ENCODE peak calls at places on chromosomes 13 and 19, in six cellular contexts. O is IMR-90, V is heart left ventricle, A is esophagus squamous epithelium, L is stomach, I is suprapubic skin. Z is an unnamed sample.

GRCh38 chr19:46753420-46754155 is 7.3 kb upstream of the STRN4 start:
- DNase-seq in I (no peak), V (no peak), O (no peak), A (no peak), L (peak), Z (peak)

GRCh38 chr13:19861762-19862161 is 1.7 kb downstream of the ZMYM5 start:
- DNase-seq in O (no peak), L (no peak), A (no peak), V (no peak), I (no peak), Z (no peak)

GRCh38 chr13:111382877-111383276 is 62.4 kb downstream of the TEX29 start:
- DNase-seq in V (peak), I (no peak), A (no peak), O (no peak), L (peak), Z (peak)

GRCh38 chr19:10061717-10062310 is 24.3 kb upstream of the SHFL start:
- DNase-seq in O (no peak), A (no peak), L (no peak), V (no peak), I (no peak), Z (peak)

GRCh38 chr13:38262211-38262610 is 87.4 kb upstream of the UFM1 start:
- DNase-seq in L (no peak), A (no peak), O (no peak), V (no peak), I (no peak), Z (no peak)

GRCh38 chr19:6318772-6319171 is 14.6 kb downstream of the ACER1 start:
- DNase-seq in V (no peak), O (peak), L (no peak), I (no peak), A (no peak), Z (no peak)

GRCh38 chr19:24033962-24034342 is 53.0 kb upstream of the ZNF254 start:
- DNase-seq in L (peak), A (no peak), V (peak), O (peak), I (no peak), Z (peak)

GRCh38 chr13:99743079-99743478 is 228.5 kb downstream of the ZIC5 start:
- DNase-seq in I (no peak), O (no peak), V (no peak), A (no peak), L (no peak), Z (no peak)

GRCh38 chr19:6473652-6474051 is 7.9 kb downstream of the DENND1C start:
- DNase-seq in A (no peak), I (no peak), V (no peak), L (peak), O (no peak), Z (no peak)

GRCh38 chr13:114019367-114019766 is 45.5 kb upstream of the C13orf46 start:
- DNase-seq in O (no peak), L (no peak), A (no peak), I (no peak), V (no peak), Z (no peak)

GRCh38 chr13:66896933-66897332 is 333.2 kb downstream of the PCDH9 start:
- DNase-seq in L (no peak), A (no peak), V (no peak), O (peak), I (no peak), Z (no peak)

GRCh38 chr13:106385669-106386068 is 149.8 kb downstream of the EFNB2 start:
- DNase-seq in I (no peak), L (no peak), V (no peak), A (no peak), O (no peak), Z (peak)

GRCh38 chr19:55319786-55320185 is 5.4 kb downstream of the TMEM150B start:
- DNase-seq in I (no peak), A (no peak), L (no peak), V (no peak), O (peak), Z (no peak)

GRCh38 chr13:89977203-89977602 is 1370.3 kb upstream of the MIR17HG start:
- DNase-seq in V (no peak), I (no peak), O (no peak), L (no peak), A (no peak), Z (no peak)

GRCh38 chr13:98401936-98402335 is 175.0 kb downstream of the STK24 start:
- DNase-seq in A (no peak), V (no peak), L (peak), I (no peak), O (no peak), Z (no peak)

GRCh38 chr13:71866173-71867091 is 572 bp downstream of the DACH1 start:
- DNase-seq in L (peak), V (peak), O (no peak), I (peak), A (no peak), Z (no peak)

GRCh38 chr13:107864543-107865460 is 350.5 kb downstream of the LIG4 start:
- DNase-seq in I (no peak), L (no peak), A (no peak), V (no peak), O (peak), Z (peak)

GRCh38 chr13:28052945-28053344 is 47.4 kb downstream of the FLT3 start:
- DNase-seq in O (peak), V (no peak), L (no peak), A (no peak), I (no peak), Z (no peak)

GRCh38 chr19:38196948-38197656 is 26.9 kb downstream of the DPF1 start:
- DNase-seq in O (no peak), V (no peak), I (no peak), L (no peak), A (no peak), Z (no peak)

GRCh38 chr19:38402967-38403674 is at the start of gene FAM98C:
- DNase-seq in V (peak), O (peak), I (peak), A (peak), L (peak), Z (peak)

GRCh38 chr13:113855012-113855921 is 8.6 kb downstream of the GAS6 start:
- DNase-seq in O (no peak), I (peak), A (no peak), L (peak), V (peak), Z (no peak)

GRCh38 chr19:11067356-11068113 is 21.7 kb upstream of the LDLR start:
- DNase-seq in V (no peak), O (peak), I (no peak), A (no peak), L (no peak), Z (no peak)

GRCh38 chr19:3656747-3657394 is 30.3 kb upstream of the CACTIN start:
- DNase-seq in V (no peak), I (no peak), O (no peak), A (no peak), L (no peak), Z (no peak)

GRCh38 chr19:32928806-32929205 is 43.0 kb downstream of the CEP89 start:
- DNase-seq in L (no peak), A (no peak), O (peak), I (no peak), V (no peak), Z (no peak)

GRCh38 chr19:5480427-5480836 is 25.2 kb downstream of the ZNRF4 start:
- DNase-seq in I (no peak), A (no peak), V (no peak), O (no peak), L (peak), Z (peak)

GRCh38 chr19:32873560-32873959 is 4.0 kb upstream of the SLC7A9 start:
- DNase-seq in A (no peak), L (no peak), V (no peak), O (no peak), I (no peak), Z (peak)

GRCh38 chr19:35213678-35214632 is 14.6 kb downstream of the FAM187B start:
- DNase-seq in V (no peak), I (peak), L (peak), A (peak), O (peak), Z (peak)
- H3K27ac ChIP-seq in V (peak), I (peak), L (peak), A (peak), O (no peak), Z (peak)

GRCh38 chr19:459724-460511 is 915 bp downstream of the SHC2 start:
- DNase-seq in I (no peak), V (peak), O (peak), L (peak), A (no peak), Z (peak)
- H3K4me3 ChIP-seq in I (peak), V (peak), O (peak), L (peak), A (peak), Z (no peak)

DNA sequence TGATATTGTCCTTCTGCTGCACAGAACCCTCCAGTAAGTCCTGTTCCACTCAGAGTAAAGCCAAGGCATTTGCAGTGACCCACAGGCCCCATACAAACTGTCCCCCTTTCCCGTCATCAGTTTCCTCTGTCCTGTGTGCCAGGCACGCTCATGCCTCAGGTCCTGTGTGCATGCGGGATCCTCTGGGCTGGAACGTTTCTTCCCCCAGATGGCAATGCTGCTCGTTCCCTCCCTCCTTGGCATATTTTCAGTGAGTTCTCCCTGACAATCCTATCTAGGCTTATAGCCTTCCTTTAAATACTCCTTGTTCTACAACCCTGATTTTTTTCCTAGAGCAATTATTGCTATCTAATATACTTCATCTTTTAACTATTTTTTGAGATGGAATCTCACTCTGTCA is 5.7 kb downstream of the OPA3 start:
- DNase-seq in A (no peak), O (no peak), L (no peak), V (peak), I (no peak), Z (no peak)
- TF ChIP-seq POLR2A in A (no peak), O (no peak), L (no peak), V (no peak), I (no peak), Z (no peak)

DNA sequence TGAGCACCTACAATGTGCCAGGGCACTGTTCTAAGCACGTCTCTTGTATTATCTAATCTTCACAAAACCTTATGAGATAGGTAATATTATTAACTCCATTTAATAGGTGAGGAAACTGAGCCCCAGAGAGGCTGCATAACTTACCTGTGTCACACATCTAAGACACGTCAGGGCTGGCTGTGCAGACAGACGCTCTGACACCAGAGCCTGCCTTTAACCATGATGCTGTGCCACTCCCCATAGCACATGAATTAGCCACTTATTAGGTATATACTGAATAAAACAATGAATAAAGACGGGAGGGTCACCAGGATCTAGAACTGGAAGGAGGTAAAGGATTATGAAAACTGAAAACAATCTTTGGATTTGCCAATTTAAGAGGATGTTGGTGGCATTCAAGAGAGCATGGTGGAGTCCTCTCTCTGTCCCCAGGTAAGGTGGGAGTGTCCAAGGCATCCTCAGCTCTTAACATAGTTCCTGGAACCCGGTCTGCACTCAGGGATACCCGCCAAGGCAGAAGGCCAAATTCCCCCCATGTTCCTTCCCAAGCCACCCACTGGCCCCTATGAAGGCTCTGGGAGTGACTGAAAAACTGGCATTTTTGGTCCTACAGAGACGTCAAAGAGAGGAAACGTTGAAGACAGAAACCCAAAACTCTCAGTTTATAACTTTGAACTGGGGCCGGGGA is 479.7 kb downstream of the FOXO1 start:
- DNase-seq in O (no peak), L (no peak), I (no peak), A (no peak), V (no peak), Z (no peak)
- H3K27ac ChIP-seq in O (no peak), L (no peak), I (no peak), A (peak), V (no peak), Z (no peak)

GRCh38 chr13:102771298-102772041 is 2.1 kb downstream of the TEX30 start:
- DNase-seq in V (no peak), O (no peak), L (no peak), A (no peak), I (no peak), Z (no peak)

GRCh38 chr13:102774210-102774560 is 599 bp upstream of the TEX30 start:
- DNase-seq in L (no peak), O (no peak), V (peak), A (no peak), I (no peak), Z (no peak)

GRCh38 chr13:102770435-102770834 is 3.2 kb downstream of the TEX30 start:
- DNase-seq in O (no peak), L (no peak), I (no peak), A (no peak), V (no peak), Z (no peak)

GRCh38 chr13:102773441-102774209 is at the start of gene TEX30:
- DNase-seq in I (peak), A (peak), O (peak), L (peak), V (peak), Z (peak)

GRCh38 chr13:102772042-102772425 is 1.6 kb downstream of the TEX30 start:
- DNase-seq in V (no peak), L (no peak), O (no peak), A (no peak), I (no peak), Z (no peak)
- H3K4me3 ChIP-seq in V (peak), L (no peak), O (no peak), A (no peak), I (no peak), Z (no peak)

GRCh38 chr19:1085676-1086442 is 9.3 kb downstream of the POLR2E start:
- DNase-seq in O (no peak), I (no peak), V (no peak), A (no peak), L (no peak), Z (no peak)
- TF ChIP-seq POLR2A in O (no peak), I (no peak), V (no peak), A (no peak), L (no peak), Z (no peak)

GRCh38 chr13:47831265-47831664 is 169.8 kb downstream of the SUCLA2 start:
- DNase-seq in L (no peak), V (no peak), O (peak), I (no peak), A (no peak), Z (no peak)
- H3K27ac ChIP-seq in L (no peak), V (no peak), O (no peak), I (no peak), A (no peak), Z (no peak)

GRCh38 chr19:43362745-43363144 is 9.3 kb downstream of the CD177 start:
- DNase-seq in O (no peak), V (no peak), A (no peak), I (no peak), L (no peak), Z (no peak)
- H3K4me3 ChIP-seq in O (no peak), V (no peak), A (no peak), I (no peak), L (no peak), Z (no peak)

GRCh38 chr19:20776083-20777076 is at the start of gene ZNF66:
- DNase-seq in A (peak), V (peak), O (peak), I (peak), L (peak), Z (peak)
- TF ChIP-seq POLR2A in A (peak), V (peak), O (peak), I (no peak), L (no peak), Z (peak)